ENCODE peak calls at places on chromosomes 12 and 14, in nine cellular contexts. One of them, this sample, is unnamed.

GRCh38 chr14:38255408-38255672 is 553 bp downstream of the CLEC14A start:
- DNase-seq in A549: no peak
- DNase-seq in thyroid gland: peak; percentile 11
- DNase-seq in K562: no peak
- DNase-seq in Peyer's patch: no peak
- DNase-seq in esophagus muscularis mucosa: no peak
- DNase-seq in H1: no peak
- DNase-seq in ovary: no peak
- DNase-seq in HepG2: no peak
- DNase-seq in this sample: no peak

GRCh38 chr14:100872641-100873071 is 30.9 kb downstream of the RTL1 start:
- DNase-seq in A549: no peak
- DNase-seq in ovary: peak; percentile 17
- DNase-seq in thyroid gland: no peak
- DNase-seq in H1: no peak
- DNase-seq in HepG2: no peak
- DNase-seq in K562: no peak
- DNase-seq in Peyer's patch: no peak
- DNase-seq in esophagus muscularis mucosa: no peak
- DNase-seq in this sample: peak; percentile 18

GRCh38 chr14:96125536-96125935 is 79.1 kb upstream of the BDKRB2 start:
- DNase-seq in ovary: no peak
- DNase-seq in H1: no peak
- DNase-seq in K562: no peak
- DNase-seq in A549: no peak
- DNase-seq in thyroid gland: peak; percentile 28
- DNase-seq in Peyer's patch: no peak
- DNase-seq in esophagus muscularis mucosa: no peak
- DNase-seq in HepG2: no peak
- DNase-seq in this sample: no peak

GRCh38 chr12:49367381-49368239 is at the start of gene SPATS2:
- DNase-seq in Peyer's patch: peak; percentile 90
- DNase-seq in H1: no peak
- DNase-seq in ovary: peak; percentile 93
- DNase-seq in A549: no peak
- DNase-seq in esophagus muscularis mucosa: peak; percentile 98
- DNase-seq in K562: peak; percentile 96
- DNase-seq in thyroid gland: peak; percentile 96
- DNase-seq in HepG2: no peak
- DNase-seq in this sample: peak; percentile 46

GRCh38 chr14:32473476-32473875 is 144.4 kb downstream of the AKAP6 start:
- DNase-seq in ovary: peak; percentile 41
- DNase-seq in H1: no peak
- DNase-seq in Peyer's patch: no peak
- DNase-seq in HepG2: peak; percentile 69
- DNase-seq in A549: no peak
- DNase-seq in K562: no peak
- DNase-seq in esophagus muscularis mucosa: no peak
- DNase-seq in thyroid gland: peak; percentile 12
- DNase-seq in this sample: no peak

GRCh38 chr14:79586401-79586800 is 624.9 kb downstream of the DIO2 start:
- DNase-seq in K562: no peak
- DNase-seq in thyroid gland: peak; percentile 9
- DNase-seq in Peyer's patch: no peak
- DNase-seq in A549: no peak
- DNase-seq in esophagus muscularis mucosa: no peak
- DNase-seq in H1: no peak
- DNase-seq in HepG2: no peak
- DNase-seq in ovary: no peak
- DNase-seq in this sample: no peak

GRCh38 chr14:75022655-75023054 is 19.9 kb downstream of the EIF2B2 start:
- DNase-seq in H1: no peak
- DNase-seq in HepG2: peak; percentile 40
- DNase-seq in esophagus muscularis mucosa: no peak
- DNase-seq in Peyer's patch: no peak
- DNase-seq in ovary: no peak
- DNase-seq in A549: peak; percentile 53
- DNase-seq in thyroid gland: peak; percentile 71
- DNase-seq in K562: peak; percentile 16
- DNase-seq in this sample: peak; percentile 51

GRCh38 chr12:102955926-102956737 is 1.3 kb upstream of the ASCL1 start:
- DNase-seq in ovary: no peak
- DNase-seq in H1: no peak
- DNase-seq in K562: no peak
- DNase-seq in A549: no peak
- DNase-seq in esophagus muscularis mucosa: peak; percentile 57
- DNase-seq in thyroid gland: no peak
- DNase-seq in HepG2: no peak
- DNase-seq in Peyer's patch: no peak
- DNase-seq in this sample: no peak

GRCh38 chr14:67863223-67863622 is 43.6 kb downstream of the RAD51B start:
- DNase-seq in Peyer's patch: no peak
- DNase-seq in K562: no peak
- DNase-seq in ovary: no peak
- DNase-seq in thyroid gland: no peak
- DNase-seq in H1: no peak
- DNase-seq in HepG2: no peak
- DNase-seq in A549: no peak
- DNase-seq in esophagus muscularis mucosa: no peak
- DNase-seq in this sample: no peak

GRCh38 chr12:72282721-72283120 is 10.6 kb downstream of the TRHDE start:
- DNase-seq in thyroid gland: no peak
- DNase-seq in K562: no peak
- DNase-seq in HepG2: no peak
- DNase-seq in ovary: no peak
- DNase-seq in A549: no peak
- DNase-seq in esophagus muscularis mucosa: no peak
- DNase-seq in Peyer's patch: no peak
- DNase-seq in H1: no peak
- DNase-seq in this sample: no peak

GRCh38 chr12:112841891-112842290 is 50.3 kb downstream of the RPH3A start:
- DNase-seq in HepG2: no peak
- DNase-seq in Peyer's patch: no peak
- DNase-seq in ovary: no peak
- DNase-seq in A549: peak; percentile 22
- DNase-seq in esophagus muscularis mucosa: no peak
- DNase-seq in K562: no peak
- DNase-seq in thyroid gland: no peak
- DNase-seq in H1: no peak
- DNase-seq in this sample: no peak

GRCh38 chr12:119179335-119180021 is 747 bp downstream of the HSPB8 start:
- DNase-seq in H1: no peak
- DNase-seq in thyroid gland: peak; percentile 78
- DNase-seq in Peyer's patch: no peak
- DNase-seq in ovary: peak; percentile 34
- DNase-seq in K562: peak; percentile 33
- DNase-seq in A549: peak; percentile 64
- DNase-seq in HepG2: peak; percentile 67
- DNase-seq in esophagus muscularis mucosa: no peak
- DNase-seq in this sample: no peak

GRCh38 chr12:119180380-119181040 is 1.8 kb downstream of the HSPB8 start:
- DNase-seq in esophagus muscularis mucosa: no peak
- DNase-seq in Peyer's patch: no peak
- DNase-seq in thyroid gland: peak; percentile 26
- DNase-seq in H1: no peak
- DNase-seq in HepG2: no peak
- DNase-seq in ovary: peak; percentile 32
- DNase-seq in A549: no peak
- DNase-seq in K562: peak; percentile 24
- DNase-seq in this sample: no peak

GRCh38 chr12:119177724-119178380 is 879 bp upstream of the HSPB8 start:
- DNase-seq in Peyer's patch: no peak
- DNase-seq in A549: no peak
- DNase-seq in H1: no peak
- DNase-seq in ovary: no peak
- DNase-seq in esophagus muscularis mucosa: no peak
- DNase-seq in K562: no peak
- DNase-seq in HepG2: no peak
- DNase-seq in thyroid gland: no peak
- DNase-seq in this sample: no peak

GRCh38 chr12:119177056-119177325 is 1.7 kb upstream of the HSPB8 start:
- DNase-seq in thyroid gland: no peak
- DNase-seq in ovary: no peak
- DNase-seq in esophagus muscularis mucosa: no peak
- DNase-seq in H1: no peak
- DNase-seq in K562: no peak
- DNase-seq in HepG2: no peak
- DNase-seq in A549: no peak
- DNase-seq in Peyer's patch: no peak
- DNase-seq in this sample: no peak

GRCh38 chr12:119178544-119179334 is at the start of gene HSPB8:
- DNase-seq in ovary: peak; percentile 83
- DNase-seq in Peyer's patch: peak; percentile 31
- DNase-seq in HepG2: peak; percentile 21
- DNase-seq in thyroid gland: peak; percentile 96
- DNase-seq in K562: peak; percentile 31
- DNase-seq in esophagus muscularis mucosa: peak; percentile 97
- DNase-seq in H1: no peak
- DNase-seq in A549: peak; percentile 74
- DNase-seq in this sample: no peak
- TF ChIP-seq POLR2A in ovary: peak; percentile 62
- TF ChIP-seq POLR2A in Peyer's patch: peak; percentile 42
- TF ChIP-seq POLR2A in HepG2: no peak
- TF ChIP-seq POLR2A in thyroid gland: peak; percentile 98
- TF ChIP-seq POLR2A in K562: no peak
- TF ChIP-seq POLR2A in esophagus muscularis mucosa: peak; percentile 99
- TF ChIP-seq POLR2A in H1: no peak
- TF ChIP-seq POLR2A in A549: peak; percentile 5
- TF ChIP-seq POLR2A in this sample: no peak

GRCh38 chr14:22838631-22839041 is 2.3 kb downstream of the MMP14 start:
- DNase-seq in thyroid gland: no peak
- DNase-seq in esophagus muscularis mucosa: no peak
- DNase-seq in H1: no peak
- DNase-seq in HepG2: no peak
- DNase-seq in ovary: no peak
- DNase-seq in Peyer's patch: no peak
- DNase-seq in K562: no peak
- DNase-seq in A549: no peak
- DNase-seq in this sample: no peak

GRCh38 chr14:22837059-22837749 is 819 bp downstream of the MMP14 start:
- DNase-seq in esophagus muscularis mucosa: no peak
- DNase-seq in ovary: peak; percentile 78
- DNase-seq in A549: no peak
- DNase-seq in HepG2: peak; percentile 68
- DNase-seq in thyroid gland: peak; percentile 71
- DNase-seq in K562: no peak
- DNase-seq in H1: no peak
- DNase-seq in Peyer's patch: no peak
- DNase-seq in this sample: peak; percentile 69

GRCh38 chr14:22837750-22838538 is 1.6 kb downstream of the MMP14 start:
- DNase-seq in H1: no peak
- DNase-seq in HepG2: no peak
- DNase-seq in ovary: peak; percentile 76
- DNase-seq in Peyer's patch: no peak
- DNase-seq in esophagus muscularis mucosa: no peak
- DNase-seq in A549: no peak
- DNase-seq in K562: no peak
- DNase-seq in thyroid gland: peak; percentile 40
- DNase-seq in this sample: no peak

GRCh38 chr14:22835505-22835904 is 880 bp upstream of the MMP14 start:
- DNase-seq in K562: no peak
- DNase-seq in esophagus muscularis mucosa: no peak
- DNase-seq in A549: no peak
- DNase-seq in HepG2: no peak
- DNase-seq in thyroid gland: no peak
- DNase-seq in H1: no peak
- DNase-seq in Peyer's patch: no peak
- DNase-seq in ovary: no peak
- DNase-seq in this sample: no peak

GRCh38 chr14:22836301-22837058 is at the start of gene MMP14:
- DNase-seq in K562: no peak
- DNase-seq in Peyer's patch: peak; percentile 26
- DNase-seq in thyroid gland: peak; percentile 84
- DNase-seq in esophagus muscularis mucosa: peak; percentile 96
- DNase-seq in H1: no peak
- DNase-seq in A549: no peak
- DNase-seq in ovary: peak; percentile 80
- DNase-seq in HepG2: no peak
- DNase-seq in this sample: no peak
- TF ChIP-seq POLR2A in K562: no peak
- TF ChIP-seq POLR2A in Peyer's patch: peak; percentile 58
- TF ChIP-seq POLR2A in thyroid gland: peak; percentile 86
- TF ChIP-seq POLR2A in esophagus muscularis mucosa: peak; percentile 72
- TF ChIP-seq POLR2A in H1: peak; percentile 43
- TF ChIP-seq POLR2A in A549: no peak
- TF ChIP-seq POLR2A in ovary: peak; percentile 73
- TF ChIP-seq POLR2A in HepG2: no peak
- TF ChIP-seq POLR2A in this sample: no peak

GRCh38 chr12:110403975-110404675 is 617 bp upstream of the ANAPC7 start:
- DNase-seq in esophagus muscularis mucosa: no peak
- DNase-seq in K562: peak; percentile 91
- DNase-seq in H1: peak; percentile 38
- DNase-seq in HepG2: peak; percentile 68
- DNase-seq in A549: peak; percentile 90
- DNase-seq in thyroid gland: peak; percentile 77
- DNase-seq in Peyer's patch: peak; percentile 75
- DNase-seq in ovary: peak; percentile 78
- DNase-seq in this sample: peak; percentile 83

DNA sequence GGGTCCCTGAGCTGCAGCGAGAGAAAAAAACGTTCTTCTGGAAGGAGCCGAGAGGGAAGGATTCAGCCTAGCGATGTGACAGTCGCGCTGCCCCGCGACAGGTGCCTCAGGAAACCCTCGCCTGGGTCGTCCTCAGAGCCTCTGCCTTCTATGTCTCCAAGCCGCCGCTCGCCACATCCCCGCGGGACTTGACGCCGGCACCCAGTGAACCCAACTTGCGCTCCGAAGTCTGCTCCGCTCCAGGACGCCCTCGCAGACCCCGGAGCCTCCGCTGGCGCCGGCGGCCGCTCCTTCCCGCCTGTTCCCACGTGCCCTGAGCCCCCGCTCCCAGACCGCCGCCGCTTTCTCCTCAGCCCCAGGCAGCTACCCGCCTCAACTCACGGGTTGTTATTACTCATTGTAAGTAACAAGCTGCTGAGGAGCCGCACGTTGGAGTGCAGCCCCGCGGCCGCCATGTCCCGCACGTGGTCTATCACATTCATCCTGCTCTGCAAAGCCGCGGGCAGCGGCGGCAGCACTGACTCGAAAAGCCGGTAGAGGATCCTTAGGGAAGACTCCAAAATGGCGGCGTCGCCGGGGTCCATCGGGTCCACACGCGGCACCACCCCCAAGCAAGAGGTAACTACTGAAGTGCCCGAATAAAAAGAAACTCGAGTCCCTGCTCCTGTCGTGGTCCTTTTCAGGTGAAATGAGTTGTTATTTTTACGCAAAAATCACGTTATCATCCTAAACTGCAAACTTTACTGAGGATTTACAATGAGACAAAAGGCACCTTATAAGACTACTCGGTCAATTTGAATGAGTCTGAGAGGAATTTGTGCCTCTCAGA is at the start of gene ANAPC7:
- DNase-seq in HepG2: peak; percentile 85
- DNase-seq in K562: peak; percentile 90
- DNase-seq in Peyer's patch: peak; percentile 85
- DNase-seq in thyroid gland: peak; percentile 90
- DNase-seq in ovary: peak; percentile 89
- DNase-seq in esophagus muscularis mucosa: peak; percentile 97
- DNase-seq in H1: peak; percentile 77
- DNase-seq in A549: peak; percentile 93
- DNase-seq in this sample: peak; percentile 95
- TF ChIP-seq POLR2A in HepG2: peak; percentile 74
- TF ChIP-seq POLR2A in K562: peak; percentile 90
- TF ChIP-seq POLR2A in Peyer's patch: peak; percentile 31
- TF ChIP-seq POLR2A in thyroid gland: peak; percentile 56
- TF ChIP-seq POLR2A in ovary: peak; percentile 29
- TF ChIP-seq POLR2A in esophagus muscularis mucosa: no peak
- TF ChIP-seq POLR2A in H1: peak; percentile 78
- TF ChIP-seq POLR2A in A549: peak; percentile 88
- TF ChIP-seq POLR2A in this sample: peak; percentile 71

GRCh38 chr12:89379100-89379838 is 27.0 kb upstream of the DUSP6 start:
- DNase-seq in K562: no peak
- DNase-seq in HepG2: peak; percentile 78
- DNase-seq in ovary: no peak
- DNase-seq in thyroid gland: no peak
- DNase-seq in A549: no peak
- DNase-seq in Peyer's patch: no peak
- DNase-seq in esophagus muscularis mucosa: no peak
- DNase-seq in H1: no peak
- DNase-seq in this sample: no peak
- TF ChIP-seq POLR2A in K562: no peak
- TF ChIP-seq POLR2A in HepG2: peak; percentile 51
- TF ChIP-seq POLR2A in ovary: no peak
- TF ChIP-seq POLR2A in thyroid gland: no peak
- TF ChIP-seq POLR2A in A549: no peak
- TF ChIP-seq POLR2A in Peyer's patch: no peak
- TF ChIP-seq POLR2A in esophagus muscularis mucosa: no peak
- TF ChIP-seq POLR2A in H1: no peak
- TF ChIP-seq POLR2A in this sample: no peak